ENCODE peak calls at places on chromosomes 2 and 18, in seven cellular contexts. Q, S, I, P, U, R and K are unnamed samples.
A peak's percentile ranks its signal among the peaks of the same experiment; 100 is the strongest.

GRCh38 chr2:196186266-196186980 is 15.0 kb upstream of the STK17B start:
- DNase-seq in Q (no peak), S (no peak), I (no peak), P (no peak), U (no peak), R (no peak), K (no peak)

GRCh38 chr2:9846554-9846953 is 3.3 kb downstream of the TAF1B start:
- DNase-seq in Q (no peak), S (no peak), I (no peak), P (no peak), U (no peak), R (no peak), K (peak; percentile 30)

GRCh38 chr2:105617631-105618350 is 126.9 kb upstream of the NCK2 start:
- DNase-seq in Q (peak; percentile 41), S (peak; percentile 78), I (no peak), P (no peak), U (no peak), R (peak; percentile 74), K (no peak)

GRCh38 chr2:232970051-232970450 is 43.0 kb downstream of the NGEF start:
- DNase-seq in Q (no peak), S (no peak), I (no peak), P (no peak), U (no peak), R (no peak), K (no peak)

GRCh38 chr2:236376566-236377244 is 112.5 kb upstream of the ASB18 start:
- DNase-seq in Q (no peak), S (no peak), I (no peak), P (no peak), U (no peak), R (peak; percentile 86), K (no peak)

GRCh38 chr2:16330012-16330411 is 335.6 kb downstream of the CYRIA start:
- DNase-seq in Q (no peak), S (no peak), I (peak; percentile 32), P (no peak), U (no peak), R (no peak), K (no peak)

GRCh38 chr2:233202531-233202944 is 48.9 kb upstream of the ATG16L1 start:
- DNase-seq in Q (no peak), S (no peak), I (no peak), P (no peak), U (no peak), R (no peak), K (no peak)

GRCh38 chr18:2704541-2704940 is 49.0 kb downstream of the SMCHD1 start:
- DNase-seq in Q (no peak), S (no peak), I (no peak), P (no peak), U (no peak), R (no peak), K (no peak)

GRCh38 chr18:36536426-36536825 is 238.9 kb downstream of the FHOD3 start:
- DNase-seq in Q (no peak), S (no peak), I (no peak), P (no peak), U (no peak), R (no peak), K (no peak)

GRCh38 chr2:709138-709779 is 32.1 kb upstream of the TMEM18 start:
- DNase-seq in Q (no peak), S (no peak), I (no peak), P (no peak), U (no peak), R (no peak), K (no peak)

GRCh38 chr2:24489465-24489864 is 1.6 kb upstream of the NCOA1 start:
- DNase-seq in Q (no peak), S (no peak), I (no peak), P (no peak), U (no peak), R (no peak), K (peak; percentile 48)

GRCh38 chr2:96769816-96770215 is 9.1 kb downstream of the CNNM4 start:
- DNase-seq in Q (no peak), S (no peak), I (no peak), P (no peak), U (no peak), R (no peak), K (no peak)

GRCh38 chr18:44537521-44537920 is 143.2 kb upstream of the SETBP1 start:
- DNase-seq in Q (no peak), S (peak; percentile 90), I (no peak), P (peak; percentile 92), U (no peak), R (no peak), K (no peak)

GRCh38 chr2:101873543-101873942 is 118.2 kb upstream of the IL1R2 start:
- DNase-seq in Q (no peak), S (no peak), I (no peak), P (no peak), U (no peak), R (no peak), K (peak; percentile 9)

GRCh38 chr2:29113891-29114321 is 1.3 kb upstream of the CLIP4 start:
- DNase-seq in Q (peak; percentile 68), S (peak; percentile 68), I (no peak), P (peak; percentile 61), U (peak; percentile 81), R (peak; percentile 85), K (peak; percentile 94)

GRCh38 chr2:46381263-46381849 is 84.1 kb downstream of the EPAS1 start:
- DNase-seq in Q (no peak), S (no peak), I (no peak), P (no peak), U (no peak), R (no peak), K (no peak)

GRCh38 chr2:80519121-80519643 is 214.6 kb upstream of the LRRTM1 start:
- DNase-seq in Q (no peak), S (no peak), I (no peak), P (no peak), U (no peak), R (no peak), K (no peak)

GRCh38 chr2:112634153-112634873 is 11.4 kb upstream of the SLC20A1 start:
- DNase-seq in Q (no peak), S (no peak), I (no peak), P (no peak), U (no peak), R (no peak), K (no peak)

GRCh38 chr2:135840601-135841000 is 3.6 kb upstream of the LCT start:
- DNase-seq in Q (no peak), S (no peak), I (no peak), P (peak; percentile 22), U (no peak), R (no peak), K (no peak)

GRCh38 chr2:166090346-166090745 is 37.5 kb downstream of the SCN1A start:
- DNase-seq in Q (no peak), S (no peak), I (no peak), P (no peak), U (no peak), R (no peak), K (no peak)

GRCh38 chr2:215465246-215465645 is 29.4 kb upstream of the FN1 start:
- DNase-seq in Q (no peak), S (peak; percentile 13), I (no peak), P (no peak), U (no peak), R (no peak), K (no peak)

GRCh38 chr18:3124822-3125221 is 94.9 kb downstream of the MYOM1 start:
- DNase-seq in Q (no peak), S (no peak), I (no peak), P (no peak), U (no peak), R (no peak), K (no peak)

GRCh38 chr2:185643434-185643833 is 95.2 kb upstream of the FSIP2 start:
- DNase-seq in Q (no peak), S (no peak), I (no peak), P (no peak), U (no peak), R (no peak), K (no peak)

GRCh38 chr2:231455890-231456289 is 8.4 kb downstream of the NCL start:
- DNase-seq in Q (no peak), S (no peak), I (no peak), P (no peak), U (no peak), R (no peak), K (no peak)

GRCh38 chr18:52605345-52605744 is 265.3 kb downstream of the DCC start:
- DNase-seq in Q (no peak), S (no peak), I (no peak), P (no peak), U (no peak), R (no peak), K (no peak)

GRCh38 chr2:79638410-79638809 is 125.6 kb downstream of the CTNNA2 start:
- DNase-seq in Q (no peak), S (no peak), I (no peak), P (no peak), U (no peak), R (peak; percentile 79), K (no peak)

GRCh38 chr2:37896319-37896718 is 28.8 kb upstream of the RMDN2 start:
- DNase-seq in Q (no peak), S (no peak), I (no peak), P (no peak), U (no peak), R (no peak), K (peak; percentile 4)